ENCODE peak calls at places on chromosomes 6 and 20, in four cellular contexts. One of them, this sample, is unnamed.

GRCh38 chr6:43107344-43108062 is 31.4 kb downstream of the PTK7 start:
- DNase-seq in CD8-positive, alpha-beta T cell: no peak
- DNase-seq in PC-3: no peak
- DNase-seq in dorsolateral prefrontal cortex: no peak
- DNase-seq in this sample: no peak

GRCh38 chr6:84926756-84927155 is 162.4 kb upstream of the TBX18 start:
- DNase-seq in CD8-positive, alpha-beta T cell: no peak
- DNase-seq in PC-3: peak
- DNase-seq in dorsolateral prefrontal cortex: no peak
- DNase-seq in this sample: no peak

GRCh38 chr6:152378154-152378553 is 259.0 kb downstream of the SYNE1 start:
- DNase-seq in CD8-positive, alpha-beta T cell: no peak
- DNase-seq in PC-3: peak
- DNase-seq in dorsolateral prefrontal cortex: no peak
- DNase-seq in this sample: peak

GRCh38 chr6:13604546-13605416 is 10.4 kb upstream of the NOL7 start:
- DNase-seq in CD8-positive, alpha-beta T cell: no peak
- DNase-seq in PC-3: no peak
- DNase-seq in dorsolateral prefrontal cortex: no peak
- DNase-seq in this sample: no peak

GRCh38 chr6:169620171-169621125 is 81.4 kb downstream of the WDR27 start:
- DNase-seq in CD8-positive, alpha-beta T cell: no peak
- DNase-seq in PC-3: peak
- DNase-seq in dorsolateral prefrontal cortex: no peak
- DNase-seq in this sample: no peak

GRCh38 chr20:37396520-37397075 is 50.7 kb downstream of the SRC start:
- DNase-seq in CD8-positive, alpha-beta T cell: no peak
- DNase-seq in PC-3: no peak
- DNase-seq in dorsolateral prefrontal cortex: no peak
- DNase-seq in this sample: no peak

GRCh38 chr6:163789199-163789810 is 374.8 kb downstream of the QKI start:
- DNase-seq in CD8-positive, alpha-beta T cell: no peak
- DNase-seq in PC-3: no peak
- DNase-seq in dorsolateral prefrontal cortex: no peak
- DNase-seq in this sample: no peak

GRCh38 chr20:2805682-2806350 is 5.4 kb upstream of the CPXM1 start:
- DNase-seq in CD8-positive, alpha-beta T cell: no peak
- DNase-seq in PC-3: no peak
- DNase-seq in dorsolateral prefrontal cortex: no peak
- DNase-seq in this sample: no peak

GRCh38 chr6:160510199-160510598 is 153.9 kb downstream of the LPA start:
- DNase-seq in CD8-positive, alpha-beta T cell: no peak
- DNase-seq in PC-3: peak
- DNase-seq in dorsolateral prefrontal cortex: no peak
- DNase-seq in this sample: no peak

GRCh38 chr6:165818200-165818599 is 155.2 kb upstream of the PDE10A start:
- DNase-seq in CD8-positive, alpha-beta T cell: no peak
- DNase-seq in PC-3: no peak
- DNase-seq in dorsolateral prefrontal cortex: no peak
- DNase-seq in this sample: no peak

GRCh38 chr20:23634985-23635767 is 2.6 kb downstream of the CST3 start:
- DNase-seq in CD8-positive, alpha-beta T cell: no peak
- DNase-seq in PC-3: peak
- DNase-seq in dorsolateral prefrontal cortex: no peak
- DNase-seq in this sample: no peak

GRCh38 chr6:125995972-125996580 is 9.7 kb downstream of the TRMT11 start:
- DNase-seq in CD8-positive, alpha-beta T cell: peak
- DNase-seq in PC-3: peak
- DNase-seq in dorsolateral prefrontal cortex: peak
- DNase-seq in this sample: no peak

GRCh38 chr6:71879016-71879415 is 7.3 kb upstream of the RIMS1 start:
- DNase-seq in CD8-positive, alpha-beta T cell: no peak
- DNase-seq in PC-3: no peak
- DNase-seq in dorsolateral prefrontal cortex: no peak
- DNase-seq in this sample: no peak

GRCh38 chr20:62421716-62421990 is 5.7 kb downstream of the RBBP8NL start:
- DNase-seq in CD8-positive, alpha-beta T cell: no peak
- DNase-seq in PC-3: no peak
- DNase-seq in dorsolateral prefrontal cortex: no peak
- DNase-seq in this sample: no peak

GRCh38 chr6:100881707-100882040 is 545 bp upstream of the ASCC3 start:
- DNase-seq in CD8-positive, alpha-beta T cell: no peak
- DNase-seq in PC-3: no peak
- DNase-seq in dorsolateral prefrontal cortex: no peak
- DNase-seq in this sample: no peak

GRCh38 chr6:23414204-23414501 is 711.9 kb upstream of the NRSN1 start:
- DNase-seq in CD8-positive, alpha-beta T cell: no peak
- DNase-seq in PC-3: peak
- DNase-seq in dorsolateral prefrontal cortex: no peak
- DNase-seq in this sample: no peak

GRCh38 chr20:49420811-49421295 is 61.6 kb downstream of the KCNB1 start:
- DNase-seq in CD8-positive, alpha-beta T cell: no peak
- DNase-seq in PC-3: no peak
- DNase-seq in dorsolateral prefrontal cortex: no peak
- DNase-seq in this sample: no peak

GRCh38 chr6:35449287-35449881 is 2.8 kb upstream of the FANCE start:
- DNase-seq in CD8-positive, alpha-beta T cell: no peak
- DNase-seq in PC-3: peak
- DNase-seq in dorsolateral prefrontal cortex: no peak
- DNase-seq in this sample: peak

GRCh38 chr6:45830441-45831139 is 185.1 kb downstream of the CLIC5 start:
- DNase-seq in CD8-positive, alpha-beta T cell: peak
- DNase-seq in PC-3: no peak
- DNase-seq in dorsolateral prefrontal cortex: no peak
- DNase-seq in this sample: no peak

GRCh38 chr20:24587384-24588046 is 118.1 kb downstream of the SYNDIG1 start:
- DNase-seq in CD8-positive, alpha-beta T cell: no peak
- DNase-seq in PC-3: no peak
- DNase-seq in dorsolateral prefrontal cortex: peak
- DNase-seq in this sample: no peak

GRCh38 chr20:826695-827323 is 6.7 kb upstream of the FAM110A start:
- DNase-seq in CD8-positive, alpha-beta T cell: no peak
- DNase-seq in PC-3: no peak
- DNase-seq in dorsolateral prefrontal cortex: no peak
- DNase-seq in this sample: no peak

GRCh38 chr20:24136659-24137246 is 148.2 kb upstream of the GGTLC1 start:
- DNase-seq in CD8-positive, alpha-beta T cell: no peak
- DNase-seq in PC-3: no peak
- DNase-seq in dorsolateral prefrontal cortex: no peak
- DNase-seq in this sample: no peak

DNA sequence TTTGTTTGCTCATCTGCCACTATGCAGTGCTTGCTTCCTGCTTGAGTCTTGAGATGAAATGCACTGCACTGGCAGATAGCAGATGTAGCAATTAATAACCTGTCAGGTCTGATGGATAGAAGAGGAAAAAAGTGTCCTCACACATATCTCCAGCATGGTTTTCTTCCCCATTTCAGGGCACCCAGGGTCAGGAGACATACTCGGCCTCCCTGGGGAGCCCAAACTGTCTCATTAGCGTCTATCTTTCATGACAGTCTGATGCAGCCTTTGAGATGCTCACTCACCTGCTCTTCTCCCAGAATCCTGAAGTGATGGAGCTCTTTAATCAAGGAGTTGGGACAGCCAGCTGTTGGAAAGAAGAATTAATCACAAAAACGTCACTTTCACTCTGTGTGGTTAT is 295.2 kb upstream of the AGPAT4 start:
- DNase-seq in CD8-positive, alpha-beta T cell: no peak
- DNase-seq in PC-3: no peak
- DNase-seq in dorsolateral prefrontal cortex: no peak
- DNase-seq in this sample: no peak
- H3K27ac ChIP-seq in CD8-positive, alpha-beta T cell: no peak
- H3K27ac ChIP-seq in PC-3: no peak
- H3K27ac ChIP-seq in dorsolateral prefrontal cortex: no peak
- H3K27ac ChIP-seq in this sample: no peak

GRCh38 chr20:41479113-41479512 is 112.5 kb upstream of the EMILIN3 start:
- DNase-seq in CD8-positive, alpha-beta T cell: no peak
- DNase-seq in PC-3: no peak
- DNase-seq in dorsolateral prefrontal cortex: no peak
- DNase-seq in this sample: no peak

GRCh38 chr20:41480054-41480770 is 113.6 kb upstream of the EMILIN3 start:
- DNase-seq in CD8-positive, alpha-beta T cell: no peak
- DNase-seq in PC-3: no peak
- DNase-seq in dorsolateral prefrontal cortex: no peak
- DNase-seq in this sample: no peak

GRCh38 chr20:41483553-41483930 is 116.9 kb upstream of the EMILIN3 start:
- DNase-seq in CD8-positive, alpha-beta T cell: no peak
- DNase-seq in PC-3: peak
- DNase-seq in dorsolateral prefrontal cortex: no peak
- DNase-seq in this sample: no peak

DNA sequence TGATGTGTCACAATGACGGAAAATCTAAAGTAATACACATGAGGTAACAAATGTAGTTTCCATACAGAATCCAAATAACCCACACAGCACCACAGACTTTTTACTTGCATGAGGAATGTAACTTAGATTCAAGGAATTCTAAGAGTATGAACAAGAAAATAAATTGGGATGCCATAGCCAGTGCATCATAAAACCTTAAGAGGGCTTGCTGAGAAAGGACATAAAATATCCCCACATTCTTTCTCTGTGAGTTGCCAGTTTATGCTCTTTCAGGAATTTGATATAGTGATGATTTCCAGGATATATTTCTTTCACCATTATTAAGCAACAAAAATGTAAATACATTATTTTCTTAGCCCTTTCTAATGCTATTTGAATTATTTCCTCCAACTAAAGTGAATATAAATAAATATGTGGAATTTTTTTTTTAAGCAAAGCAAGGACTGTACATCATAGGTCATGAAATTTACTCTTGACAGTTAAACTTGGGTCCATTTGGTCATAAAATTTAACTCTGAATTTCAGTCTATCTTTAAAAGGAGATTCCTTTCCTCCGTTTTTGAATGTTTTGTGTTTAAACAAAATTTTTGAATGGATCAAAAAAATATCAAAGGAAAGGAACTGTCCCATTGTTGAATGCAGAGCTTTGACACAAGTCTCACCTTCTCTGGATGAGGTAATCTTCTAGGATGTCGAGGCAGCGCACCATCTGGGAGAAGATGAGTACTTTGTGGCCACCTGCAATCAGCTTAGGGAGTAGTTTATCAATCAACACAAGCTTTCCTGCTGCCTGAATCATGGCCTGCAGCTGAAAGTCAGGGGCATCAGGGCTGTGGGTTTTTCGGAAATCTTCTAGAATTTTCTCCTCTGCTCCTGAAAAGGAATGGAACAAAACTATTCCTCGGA is 116.3 kb upstream of the EMILIN3 start:
- DNase-seq in CD8-positive, alpha-beta T cell: no peak
- DNase-seq in PC-3: peak
- DNase-seq in dorsolateral prefrontal cortex: no peak
- DNase-seq in this sample: no peak
- H3K27ac ChIP-seq in CD8-positive, alpha-beta T cell: no peak
- H3K27ac ChIP-seq in PC-3: no peak
- H3K27ac ChIP-seq in dorsolateral prefrontal cortex: no peak
- H3K27ac ChIP-seq in this sample: no peak

DNA sequence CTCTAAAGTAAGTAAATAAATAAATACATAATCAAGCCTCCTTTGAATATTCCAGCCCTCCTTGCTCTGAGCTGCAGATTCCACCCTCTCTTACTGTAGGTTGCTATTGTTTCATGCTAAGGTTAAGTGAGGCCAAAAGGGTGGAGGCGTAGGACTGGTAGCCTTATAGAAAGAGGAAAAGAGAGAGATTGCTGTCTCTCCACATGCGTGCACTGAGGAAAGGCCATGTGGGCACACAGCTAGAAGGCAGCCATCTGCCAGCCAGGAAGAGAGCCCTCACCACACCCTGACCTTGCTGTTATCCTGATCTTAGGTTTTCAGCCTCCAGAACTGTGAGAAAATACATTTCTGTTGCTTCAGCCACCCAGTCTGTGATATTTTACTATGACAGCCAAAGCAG is 87.4 kb upstream of the SHLD1 start:
- DNase-seq in CD8-positive, alpha-beta T cell: no peak
- DNase-seq in PC-3: no peak
- DNase-seq in dorsolateral prefrontal cortex: no peak
- DNase-seq in this sample: no peak
- H3K27ac ChIP-seq in CD8-positive, alpha-beta T cell: no peak
- H3K27ac ChIP-seq in PC-3: no peak
- H3K27ac ChIP-seq in dorsolateral prefrontal cortex: no peak
- H3K27ac ChIP-seq in this sample: no peak

GRCh38 chr20:58251979-58252591 is 23.6 kb upstream of the ANKRD60 start:
- DNase-seq in CD8-positive, alpha-beta T cell: no peak
- DNase-seq in PC-3: peak
- DNase-seq in dorsolateral prefrontal cortex: no peak
- DNase-seq in this sample: no peak
- H3K27ac ChIP-seq in CD8-positive, alpha-beta T cell: no peak
- H3K27ac ChIP-seq in PC-3: peak
- H3K27ac ChIP-seq in dorsolateral prefrontal cortex: no peak
- H3K27ac ChIP-seq in this sample: no peak

DNA sequence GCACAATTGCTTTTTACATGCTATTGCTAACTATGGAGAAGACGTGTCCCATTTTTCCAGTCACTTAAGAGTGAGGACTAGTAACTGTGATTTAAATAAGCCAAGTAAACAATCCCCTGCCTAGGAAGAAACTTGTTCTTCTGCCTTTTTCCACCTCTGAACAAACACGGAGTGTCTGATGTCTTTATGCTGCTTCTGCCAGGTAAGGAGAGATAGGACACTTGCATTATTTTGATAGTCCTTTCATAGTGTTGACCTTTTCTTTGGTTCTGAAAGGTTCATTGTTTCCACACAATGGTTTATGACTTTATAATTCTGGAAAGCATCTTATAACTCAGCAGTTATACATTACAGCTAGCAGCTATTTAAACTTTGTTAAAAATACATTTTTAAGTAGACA is 8.4 kb downstream of the LRP11 start:
- DNase-seq in CD8-positive, alpha-beta T cell: no peak
- DNase-seq in PC-3: peak
- DNase-seq in dorsolateral prefrontal cortex: no peak
- DNase-seq in this sample: no peak
- H3K27ac ChIP-seq in CD8-positive, alpha-beta T cell: no peak
- H3K27ac ChIP-seq in PC-3: peak
- H3K27ac ChIP-seq in dorsolateral prefrontal cortex: no peak
- H3K27ac ChIP-seq in this sample: no peak

GRCh38 chr6:104956663-104957294 is at the start of gene LIN28B:
- DNase-seq in CD8-positive, alpha-beta T cell: no peak
- DNase-seq in PC-3: no peak
- DNase-seq in dorsolateral prefrontal cortex: no peak
- DNase-seq in this sample: no peak

GRCh38 chr6:104955491-104955890 is 1.4 kb upstream of the LIN28B start:
- DNase-seq in CD8-positive, alpha-beta T cell: no peak
- DNase-seq in PC-3: no peak
- DNase-seq in dorsolateral prefrontal cortex: no peak
- DNase-seq in this sample: no peak

GRCh38 chr6:104954091-104954797 is 2.7 kb upstream of the LIN28B start:
- DNase-seq in CD8-positive, alpha-beta T cell: no peak
- DNase-seq in PC-3: no peak
- DNase-seq in dorsolateral prefrontal cortex: no peak
- DNase-seq in this sample: no peak

GRCh38 chr6:104957301-104958177 is 632 bp downstream of the LIN28B start:
- DNase-seq in CD8-positive, alpha-beta T cell: no peak
- DNase-seq in PC-3: no peak
- DNase-seq in dorsolateral prefrontal cortex: no peak
- DNase-seq in this sample: no peak

GRCh38 chr6:104955927-104956662 is 812 bp upstream of the LIN28B start:
- DNase-seq in CD8-positive, alpha-beta T cell: no peak
- DNase-seq in PC-3: no peak
- DNase-seq in dorsolateral prefrontal cortex: no peak
- DNase-seq in this sample: no peak
- H3K27ac ChIP-seq in CD8-positive, alpha-beta T cell: no peak
- H3K27ac ChIP-seq in PC-3: no peak
- H3K27ac ChIP-seq in dorsolateral prefrontal cortex: no peak
- H3K27ac ChIP-seq in this sample: no peak